ENCODE peak calls at places on chromosomes 1 and 21, in nine cellular contexts. W is DMS53; X is Daoy; A is erythroblast; K is Calu3; I is LHCN-M2; M is CD8-positive, alpha-beta memory T cell; P is fibroblast of lung; Z is hepatic stellate cell. C is an unnamed sample.

GRCh38 chr1:235111107-235111506 is 17.5 kb downstream of the TOMM20 start:
- DNase-seq in W (no peak), X (no peak), A (no peak), K (no peak), I (no peak), M (no peak), P (no peak), Z (no peak), C (no peak)

GRCh38 chr21:44854664-44855446 is 18.6 kb downstream of the PTTG1IP start:
- DNase-seq in W (no peak), X (no peak), A (peak; percentile 99), K (no peak), I (no peak), M (peak; percentile 47), P (no peak), Z (no peak), C (no peak)

GRCh38 chr1:112461200-112461871 is 47.4 kb upstream of the WNT2B start:
- DNase-seq in W (peak; percentile 59), X (no peak), A (no peak), K (no peak), I (no peak), M (no peak), P (no peak), Z (no peak), C (no peak)

GRCh38 chr1:76827066-76827465 is 40.2 kb upstream of the ST6GALNAC5 start:
- DNase-seq in W (no peak), X (peak; percentile 31), A (no peak), K (no peak), I (peak; percentile 53), M (no peak), P (no peak), Z (no peak), C (no peak)

GRCh38 chr1:7616076-7616833 is 154.8 kb upstream of the VAMP3 start:
- DNase-seq in W (peak; percentile 24), X (peak; percentile 49), A (peak; percentile 17), K (peak; percentile 42), I (peak; percentile 29), M (peak; percentile 4), P (peak; percentile 41), Z (peak; percentile 62), C (no peak)

GRCh38 chr1:219402925-219403324 is 210.0 kb downstream of the ZC3H11B start:
- DNase-seq in W (no peak), X (no peak), A (no peak), K (no peak), I (no peak), M (no peak), P (no peak), Z (no peak), C (no peak)

GRCh38 chr1:226649780-226650179 is 89.3 kb downstream of the ITPKB start:
- DNase-seq in W (peak; percentile 49), X (no peak), A (peak; percentile 28), K (no peak), I (peak; percentile 28), M (peak; percentile 63), P (peak; percentile 56), Z (no peak), C (no peak)

GRCh38 chr1:169868978-169869377 is 24.7 kb downstream of the SCYL3 start:
- DNase-seq in W (no peak), X (no peak), A (no peak), K (no peak), I (no peak), M (no peak), P (no peak), Z (no peak), C (no peak)